ENCODE peak calls at places on chromosomes 4 and X, in six cellular contexts. One of them, this sample, is unnamed.

GRCh38 chr4:2247128-2248043 is 5.5 kb upstream of the HAUS3 start:
- DNase-seq in lower lobe of right lung: peak; percentile 42
- DNase-seq in Calu3: no peak
- DNase-seq in neural progenitor cell: no peak
- DNase-seq in brain microvascular endothelial cell: no peak
- DNase-seq in mammary epithelial cell: no peak
- DNase-seq in this sample: peak; percentile 15

GRCh38 chr4:84499065-84499982 is at the start of gene NKX6-1:
- DNase-seq in mammary epithelial cell: peak; percentile 67
- DNase-seq in neural progenitor cell: peak; percentile 99
- DNase-seq in brain microvascular endothelial cell: peak; percentile 86
- DNase-seq in lower lobe of right lung: peak; percentile 60
- DNase-seq in Calu3: peak; percentile 91
- DNase-seq in this sample: no peak

GRCh38 chrX:95505721-95506120 is 1178.9 kb upstream of the DIAPH2 start:
- DNase-seq in brain microvascular endothelial cell: no peak
- DNase-seq in lower lobe of right lung: no peak
- DNase-seq in mammary epithelial cell: peak; percentile 0
- DNase-seq in neural progenitor cell: peak; percentile 58
- DNase-seq in Calu3: no peak
- DNase-seq in this sample: no peak

GRCh38 chrX:55111578-55112254 is 22.9 kb downstream of the PAGE2 start:
- DNase-seq in mammary epithelial cell: no peak
- DNase-seq in neural progenitor cell: no peak
- DNase-seq in brain microvascular endothelial cell: no peak
- DNase-seq in lower lobe of right lung: no peak
- DNase-seq in Calu3: no peak
- DNase-seq in this sample: no peak

GRCh38 chr4:157996061-157996460 is 176.8 kb downstream of the GASK1B start:
- DNase-seq in neural progenitor cell: no peak
- DNase-seq in Calu3: no peak
- DNase-seq in mammary epithelial cell: no peak
- DNase-seq in brain microvascular endothelial cell: no peak
- DNase-seq in lower lobe of right lung: no peak
- DNase-seq in this sample: no peak

GRCh38 chrX:95885074-95885473 is 799.6 kb upstream of the DIAPH2 start:
- DNase-seq in lower lobe of right lung: no peak
- DNase-seq in mammary epithelial cell: peak; percentile 5
- DNase-seq in neural progenitor cell: no peak
- DNase-seq in brain microvascular endothelial cell: peak; percentile 36
- DNase-seq in Calu3: peak; percentile 1
- DNase-seq in this sample: no peak

GRCh38 chr4:14218641-14219040 is 591.1 kb upstream of the BOD1L1 start:
- DNase-seq in brain microvascular endothelial cell: no peak
- DNase-seq in mammary epithelial cell: peak; percentile 88
- DNase-seq in lower lobe of right lung: no peak
- DNase-seq in Calu3: peak; percentile 51
- DNase-seq in neural progenitor cell: peak; percentile 3
- DNase-seq in this sample: no peak

GRCh38 chr4:124810814-124811213 is 98.3 kb upstream of the ANKRD50 start:
- DNase-seq in Calu3: no peak
- DNase-seq in lower lobe of right lung: no peak
- DNase-seq in mammary epithelial cell: no peak
- DNase-seq in brain microvascular endothelial cell: no peak
- DNase-seq in neural progenitor cell: no peak
- DNase-seq in this sample: no peak

GRCh38 chr4:1049591-1049905 is 38.1 kb downstream of the FGFRL1 start:
- DNase-seq in Calu3: no peak
- DNase-seq in lower lobe of right lung: peak; percentile 44
- DNase-seq in neural progenitor cell: peak; percentile 5
- DNase-seq in brain microvascular endothelial cell: no peak
- DNase-seq in mammary epithelial cell: no peak
- DNase-seq in this sample: no peak

GRCh38 chr4:150243932-150244331 is 165.7 kb downstream of the DCLK2 start:
- DNase-seq in mammary epithelial cell: no peak
- DNase-seq in brain microvascular endothelial cell: no peak
- DNase-seq in lower lobe of right lung: no peak
- DNase-seq in Calu3: no peak
- DNase-seq in neural progenitor cell: no peak
- DNase-seq in this sample: no peak

GRCh38 chr4:80324171-80324570 is 11.4 kb upstream of the CFAP299 start:
- DNase-seq in neural progenitor cell: no peak
- DNase-seq in brain microvascular endothelial cell: no peak
- DNase-seq in mammary epithelial cell: no peak
- DNase-seq in lower lobe of right lung: no peak
- DNase-seq in Calu3: no peak
- DNase-seq in this sample: no peak

GRCh38 chr4:146477054-146477453 is 44.7 kb downstream of the SLC10A7 start:
- DNase-seq in lower lobe of right lung: no peak
- DNase-seq in neural progenitor cell: no peak
- DNase-seq in mammary epithelial cell: no peak
- DNase-seq in Calu3: no peak
- DNase-seq in brain microvascular endothelial cell: no peak
- DNase-seq in this sample: no peak

GRCh38 chrX:1400731-1401471 is 9.0 kb upstream of the SLC25A6 start:
- DNase-seq in mammary epithelial cell: no peak
- DNase-seq in lower lobe of right lung: peak; percentile 49
- DNase-seq in brain microvascular endothelial cell: no peak
- DNase-seq in neural progenitor cell: peak; percentile 26
- DNase-seq in Calu3: no peak
- DNase-seq in this sample: no peak

GRCh38 chr4:163548481-163549243 is 54.2 kb downstream of the TMA16 start:
- DNase-seq in lower lobe of right lung: no peak
- DNase-seq in neural progenitor cell: peak; percentile 70
- DNase-seq in mammary epithelial cell: peak; percentile 29
- DNase-seq in brain microvascular endothelial cell: peak; percentile 50
- DNase-seq in Calu3: peak; percentile 18
- DNase-seq in this sample: peak; percentile 50

GRCh38 chrX:85611926-85612325 is 232.5 kb upstream of the POF1B start:
- DNase-seq in brain microvascular endothelial cell: no peak
- DNase-seq in neural progenitor cell: no peak
- DNase-seq in Calu3: no peak
- DNase-seq in mammary epithelial cell: peak; percentile 1
- DNase-seq in lower lobe of right lung: no peak
- DNase-seq in this sample: peak; percentile 7

GRCh38 chrX:24002167-24002566 is 24.8 kb downstream of the KLHL15 start:
- DNase-seq in lower lobe of right lung: no peak
- DNase-seq in brain microvascular endothelial cell: no peak
- DNase-seq in Calu3: no peak
- DNase-seq in neural progenitor cell: no peak
- DNase-seq in mammary epithelial cell: no peak
- DNase-seq in this sample: peak; percentile 41

GRCh38 chrX:15350329-15350996 is 15.1 kb upstream of the PIGA start:
- DNase-seq in neural progenitor cell: peak; percentile 75
- DNase-seq in lower lobe of right lung: no peak
- DNase-seq in mammary epithelial cell: no peak
- DNase-seq in Calu3: no peak
- DNase-seq in brain microvascular endothelial cell: no peak
- DNase-seq in this sample: no peak

GRCh38 chr4:66307641-66308438 is 637.6 kb upstream of the EPHA5 start:
- DNase-seq in neural progenitor cell: no peak
- DNase-seq in mammary epithelial cell: no peak
- DNase-seq in Calu3: no peak
- DNase-seq in brain microvascular endothelial cell: no peak
- DNase-seq in lower lobe of right lung: no peak
- DNase-seq in this sample: no peak

GRCh38 chr4:46586566-46586965 is 196.6 kb upstream of the GABRA2 start:
- DNase-seq in brain microvascular endothelial cell: no peak
- DNase-seq in Calu3: no peak
- DNase-seq in neural progenitor cell: peak; percentile 13
- DNase-seq in mammary epithelial cell: no peak
- DNase-seq in lower lobe of right lung: no peak
- DNase-seq in this sample: no peak

GRCh38 chr4:109588176-109588575 is 28.1 kb downstream of the MCUB start:
- DNase-seq in mammary epithelial cell: no peak
- DNase-seq in lower lobe of right lung: no peak
- DNase-seq in Calu3: no peak
- DNase-seq in brain microvascular endothelial cell: no peak
- DNase-seq in neural progenitor cell: no peak
- DNase-seq in this sample: peak; percentile 61

GRCh38 chrX:63920875-63921274 is 135.9 kb upstream of the ARHGEF9 start:
- DNase-seq in brain microvascular endothelial cell: no peak
- DNase-seq in lower lobe of right lung: no peak
- DNase-seq in mammary epithelial cell: no peak
- DNase-seq in neural progenitor cell: no peak
- DNase-seq in Calu3: no peak
- DNase-seq in this sample: no peak

GRCh38 chr4:149264093-149264733 is 551.4 kb downstream of the IQCM start:
- DNase-seq in lower lobe of right lung: no peak
- DNase-seq in brain microvascular endothelial cell: peak; percentile 45
- DNase-seq in mammary epithelial cell: peak; percentile 39
- DNase-seq in neural progenitor cell: peak; percentile 72
- DNase-seq in Calu3: peak; percentile 30
- DNase-seq in this sample: no peak

GRCh38 chrX:65596270-65596669 is 61.7 kb upstream of the LAS1L start:
- DNase-seq in mammary epithelial cell: peak; percentile 54
- DNase-seq in neural progenitor cell: no peak
- DNase-seq in brain microvascular endothelial cell: peak; percentile 22
- DNase-seq in Calu3: no peak
- DNase-seq in lower lobe of right lung: no peak
- DNase-seq in this sample: peak; percentile 33

GRCh38 chrX:17377795-17378194 is 2.8 kb downstream of the NHS start:
- DNase-seq in neural progenitor cell: peak; percentile 2
- DNase-seq in Calu3: peak; percentile 5
- DNase-seq in mammary epithelial cell: peak; percentile 57
- DNase-seq in brain microvascular endothelial cell: no peak
- DNase-seq in lower lobe of right lung: no peak
- DNase-seq in this sample: no peak

GRCh38 chr4:139913398-139913990 is 240.5 kb downstream of the MAML3 start:
- DNase-seq in brain microvascular endothelial cell: no peak
- DNase-seq in neural progenitor cell: no peak
- DNase-seq in Calu3: no peak
- DNase-seq in lower lobe of right lung: no peak
- DNase-seq in mammary epithelial cell: no peak
- DNase-seq in this sample: no peak

GRCh38 chr4:127586922-127587571 is 45.7 kb upstream of the INTU start:
- DNase-seq in brain microvascular endothelial cell: peak; percentile 56
- DNase-seq in Calu3: peak; percentile 14
- DNase-seq in neural progenitor cell: peak; percentile 67
- DNase-seq in mammary epithelial cell: peak; percentile 45
- DNase-seq in lower lobe of right lung: no peak
- DNase-seq in this sample: peak; percentile 48

GRCh38 chr4:159046683-159047082 is 56.2 kb upstream of the RAPGEF2 start:
- DNase-seq in Calu3: peak; percentile 47
- DNase-seq in neural progenitor cell: no peak
- DNase-seq in brain microvascular endothelial cell: no peak
- DNase-seq in lower lobe of right lung: no peak
- DNase-seq in mammary epithelial cell: no peak
- DNase-seq in this sample: no peak

GRCh38 chr4:182197611-182198010 is 45.6 kb upstream of the TENM3 start:
- DNase-seq in mammary epithelial cell: no peak
- DNase-seq in brain microvascular endothelial cell: no peak
- DNase-seq in lower lobe of right lung: no peak
- DNase-seq in Calu3: no peak
- DNase-seq in neural progenitor cell: no peak
- DNase-seq in this sample: no peak

GRCh38 chrX:46209768-46210167 is 335.5 kb downstream of the ZNF674 start:
- DNase-seq in brain microvascular endothelial cell: no peak
- DNase-seq in lower lobe of right lung: no peak
- DNase-seq in Calu3: peak; percentile 30
- DNase-seq in mammary epithelial cell: peak; percentile 87
- DNase-seq in neural progenitor cell: no peak
- DNase-seq in this sample: no peak

GRCh38 chrX:101025126-101025525 is 26.8 kb downstream of the TRMT2B start:
- DNase-seq in Calu3: no peak
- DNase-seq in brain microvascular endothelial cell: no peak
- DNase-seq in lower lobe of right lung: no peak
- DNase-seq in neural progenitor cell: no peak
- DNase-seq in mammary epithelial cell: no peak
- DNase-seq in this sample: no peak

GRCh38 chr4:17276821-17277220 is 235.1 kb downstream of the QDPR start:
- DNase-seq in neural progenitor cell: no peak
- DNase-seq in lower lobe of right lung: no peak
- DNase-seq in Calu3: no peak
- DNase-seq in brain microvascular endothelial cell: peak; percentile 45
- DNase-seq in mammary epithelial cell: no peak
- DNase-seq in this sample: no peak

DNA sequence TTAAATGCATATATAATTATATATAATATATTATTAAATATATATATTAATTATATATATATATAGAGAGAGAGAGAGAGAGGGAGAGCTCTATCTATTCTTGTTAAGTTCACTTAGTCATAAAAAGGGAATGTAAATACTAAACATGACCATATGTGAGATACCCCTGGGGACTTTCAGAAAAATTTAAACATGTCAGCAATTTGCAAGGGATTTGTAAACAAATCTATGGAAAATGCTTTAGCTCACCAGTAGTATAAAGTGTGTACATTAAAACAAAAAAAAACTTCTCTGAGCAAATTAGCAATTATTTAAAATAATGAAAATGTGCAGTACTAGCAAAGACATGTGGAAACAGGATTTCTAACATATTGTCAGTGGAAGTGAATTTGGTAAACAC is 1755.5 kb downstream of the PCDH19 start:
- DNase-seq in brain microvascular endothelial cell: no peak
- DNase-seq in lower lobe of right lung: no peak
- DNase-seq in mammary epithelial cell: no peak
- DNase-seq in neural progenitor cell: no peak
- DNase-seq in Calu3: no peak
- DNase-seq in this sample: no peak
- TF ChIP-seq CTCF in brain microvascular endothelial cell: no peak
- TF ChIP-seq CTCF in lower lobe of right lung: no peak
- TF ChIP-seq CTCF in mammary epithelial cell: no peak
- TF ChIP-seq CTCF in neural progenitor cell: no peak
- TF ChIP-seq CTCF in Calu3: no peak
- TF ChIP-seq CTCF in this sample: no peak

DNA sequence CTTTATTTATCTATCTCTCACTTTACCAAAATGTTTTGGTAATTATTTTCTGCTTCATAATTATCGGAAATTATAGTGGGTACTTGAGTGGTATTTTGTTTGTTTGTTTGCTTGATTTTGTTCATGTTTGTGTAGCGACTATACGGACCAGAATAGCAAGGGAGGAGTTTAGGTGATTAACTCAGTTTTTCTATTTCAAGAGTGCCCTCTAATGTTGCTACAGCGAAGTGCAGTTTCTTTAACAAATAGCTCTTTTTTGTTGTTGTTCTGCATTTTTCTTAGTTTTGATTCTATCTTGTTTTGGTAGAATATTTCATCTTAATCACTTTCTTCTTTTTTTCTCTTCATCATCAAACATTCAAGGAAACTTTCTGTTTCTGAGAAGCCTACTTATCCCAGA is 40.8 kb upstream of the QRFPR start:
- DNase-seq in lower lobe of right lung: no peak
- DNase-seq in neural progenitor cell: peak; percentile 35
- DNase-seq in brain microvascular endothelial cell: no peak
- DNase-seq in mammary epithelial cell: no peak
- DNase-seq in Calu3: no peak
- DNase-seq in this sample: no peak
- TF ChIP-seq CTCF in lower lobe of right lung: peak; percentile 29
- TF ChIP-seq CTCF in neural progenitor cell: peak; percentile 67
- TF ChIP-seq CTCF in brain microvascular endothelial cell: peak; percentile 22
- TF ChIP-seq CTCF in mammary epithelial cell: peak; percentile 59
- TF ChIP-seq CTCF in Calu3: no peak
- TF ChIP-seq CTCF in this sample: peak; percentile 2

GRCh38 chr4:83110222-83110945 is 4.1 kb downstream of the PLAC8 start:
- DNase-seq in neural progenitor cell: peak; percentile 87
- DNase-seq in Calu3: peak; percentile 89
- DNase-seq in lower lobe of right lung: peak; percentile 93
- DNase-seq in mammary epithelial cell: peak; percentile 72
- DNase-seq in brain microvascular endothelial cell: peak; percentile 66
- DNase-seq in this sample: peak; percentile 77
- TF ChIP-seq CTCF in neural progenitor cell: peak; percentile 70
- TF ChIP-seq CTCF in Calu3: no peak
- TF ChIP-seq CTCF in lower lobe of right lung: peak; percentile 60
- TF ChIP-seq CTCF in mammary epithelial cell: peak; percentile 64
- TF ChIP-seq CTCF in brain microvascular endothelial cell: peak; percentile 90
- TF ChIP-seq CTCF in this sample: peak; percentile 92

GRCh38 chr4:155638195-155638960 is 28.3 kb upstream of the GUCY1A1 start:
- DNase-seq in Calu3: no peak
- DNase-seq in lower lobe of right lung: no peak
- DNase-seq in neural progenitor cell: no peak
- DNase-seq in brain microvascular endothelial cell: no peak
- DNase-seq in mammary epithelial cell: no peak
- DNase-seq in this sample: no peak
- TF ChIP-seq CTCF in Calu3: no peak
- TF ChIP-seq CTCF in lower lobe of right lung: no peak
- TF ChIP-seq CTCF in neural progenitor cell: no peak
- TF ChIP-seq CTCF in brain microvascular endothelial cell: no peak
- TF ChIP-seq CTCF in mammary epithelial cell: no peak
- TF ChIP-seq CTCF in this sample: no peak